ENCODE peak calls at places on chromosomes 13 and 19, in nine cellular contexts. W is BE2C; U is ascending aorta; H is fibroblast of pulmonary artery; X is hypothalamus; G is activated T-cell treated with anti-CD3 and anti-CD28 coated beads for 1 hour; T is activated naive CD8-positive, alpha-beta T cell treated with anti-CD3 and anti-CD28 coated beads, Interleukin-2, amount 50 U/mL, for 24 hours; Q is adrenal gland; I is NCI-H524 treated with DMSO at 0.1 percent for 48 hours. E is an unnamed sample.

GRCh38 chr13:78601886-78602560 is 1.3 kb downstream of the POU4F1 start:
- DNase-seq in I (no peak), U (no peak), T (no peak), W (no peak), H (no peak), G (no peak), Q (no peak), X (no peak), E (no peak)

GRCh38 chr13:80389073-80390038 is 48.4 kb upstream of the SPRY2 start:
- DNase-seq in H (peak), U (no peak), T (no peak), Q (no peak), I (no peak), G (no peak), W (no peak), X (no peak), E (no peak)

GRCh38 chr19:23384858-23385257 is 10.4 kb downstream of the ZNF91 start:
- DNase-seq in U (no peak), X (no peak), T (no peak), W (no peak), I (no peak), G (no peak), Q (no peak), H (no peak), E (no peak)

GRCh38 chr13:96822900-96823299 is 171.4 kb downstream of the OXGR1 start:
- DNase-seq in W (peak), Q (no peak), H (peak), U (no peak), I (no peak), X (no peak), G (no peak), T (no peak), E (no peak)

GRCh38 chr19:37226248-37226647 is 8.2 kb downstream of the ZNF383 start:
- DNase-seq in H (no peak), I (no peak), X (no peak), G (no peak), T (no peak), Q (no peak), U (no peak), W (no peak), E (no peak)

GRCh38 chr13:27770809-27771208 is 21.5 kb upstream of the GSX1 start:
- DNase-seq in U (no peak), H (peak), T (no peak), I (no peak), X (no peak), W (no peak), Q (no peak), G (no peak), E (no peak)

GRCh38 chr13:26929971-26930730 is 169.6 kb upstream of the GPR12 start:
- DNase-seq in Q (peak), X (peak), U (no peak), G (peak), W (peak), T (peak), I (peak), H (peak), E (no peak)

GRCh38 chr19:5775668-5776309 is 8.8 kb downstream of the PRR22 start:
- DNase-seq in W (no peak), G (no peak), X (no peak), U (no peak), I (no peak), T (no peak), Q (no peak), H (peak), E (no peak)

GRCh38 chr19:47374876-47375693 is 26.0 kb downstream of the DHX34 start:
- DNase-seq in G (no peak), H (no peak), T (no peak), W (no peak), U (no peak), I (no peak), Q (no peak), X (no peak), E (no peak)

GRCh38 chr19:30406220-30406944 is 34.2 kb downstream of the ZNF536 start:
- DNase-seq in I (no peak), X (peak), G (no peak), U (no peak), T (no peak), H (no peak), Q (peak), W (peak), E (peak)

GRCh38 chr13:97233499-97233898 is 11.4 kb downstream of the MBNL2 start:
- DNase-seq in U (no peak), W (no peak), I (no peak), T (no peak), Q (no peak), H (no peak), X (no peak), G (no peak), E (no peak)

GRCh38 chr19:48925240-48925843 is 8.2 kb upstream of the DHDH start:
- DNase-seq in I (no peak), W (no peak), H (peak), G (no peak), T (no peak), U (no peak), X (no peak), Q (peak), E (no peak)

GRCh38 chr13:48318714-48319457 is 15.3 kb downstream of the RB1 start:
- DNase-seq in I (no peak), T (peak), H (no peak), Q (no peak), X (no peak), G (no peak), U (no peak), W (no peak), E (no peak)

GRCh38 chr13:53368948-53369347 is 340.3 kb downstream of the OLFM4 start:
- DNase-seq in X (no peak), I (no peak), U (no peak), W (no peak), T (no peak), H (no peak), G (no peak), Q (no peak), E (no peak)

GRCh38 chr13:62357887-62358645 is 942.4 kb upstream of the PCDH20 start:
- DNase-seq in G (no peak), W (peak), Q (no peak), X (no peak), U (no peak), I (no peak), H (peak), T (no peak), E (no peak)

GRCh38 chr13:44868397-44868796 is 120.9 kb downstream of the NUFIP1 start:
- DNase-seq in I (no peak), W (no peak), U (no peak), H (no peak), X (no peak), Q (no peak), G (no peak), T (no peak), E (no peak)

GRCh38 chr19:3053780-3054179 is 8.5 kb downstream of the TLE5 start:
- DNase-seq in W (no peak), Q (no peak), I (no peak), T (no peak), G (no peak), H (no peak), X (no peak), U (no peak), E (no peak)

GRCh38 chr13:94596575-94596971 is 621 bp upstream of the TGDS start:
- DNase-seq in T (no peak), I (no peak), G (no peak), X (no peak), H (no peak), U (no peak), W (no peak), Q (peak), E (no peak)

GRCh38 chr19:35498984-35499383 is 8.7 kb upstream of the KRTDAP start:
- DNase-seq in I (no peak), U (no peak), X (no peak), H (no peak), W (no peak), G (no peak), Q (no peak), T (no peak), E (no peak)

GRCh38 chr19:1383014-1383310 is 745 bp upstream of the NDUFS7 start:
- DNase-seq in Q (no peak), G (no peak), U (no peak), H (no peak), W (no peak), I (no peak), X (no peak), T (no peak), E (no peak)

GRCh38 chr19:17765069-17765618 is 13.9 kb downstream of the FCHO1 start:
- DNase-seq in T (no peak), Q (peak), I (no peak), X (no peak), W (no peak), H (no peak), G (no peak), U (peak), E (peak)

GRCh38 chr13:97307544-97307881 is 85.4 kb downstream of the MBNL2 start:
- DNase-seq in H (no peak), X (no peak), Q (no peak), G (no peak), U (no peak), T (no peak), I (no peak), W (no peak), E (no peak)

GRCh38 chr13:49113526-49114286 is 106.4 kb upstream of the MLNR start:
- DNase-seq in I (no peak), G (no peak), H (peak), X (no peak), Q (no peak), T (no peak), U (no peak), W (no peak), E (no peak)

GRCh38 chr13:32695602-32696250 is 109.5 kb downstream of the PDS5B start:
- DNase-seq in W (no peak), G (no peak), X (no peak), T (no peak), H (peak), Q (no peak), U (no peak), I (no peak), E (no peak)

GRCh38 chr19:57903298-57904174 is 12.9 kb downstream of the ZNF417 start:
- DNase-seq in G (no peak), I (no peak), U (no peak), Q (no peak), W (no peak), X (no peak), T (no peak), H (peak), E (no peak)

GRCh38 chr19:51686171-51686570 is 7.0 kb upstream of the SPACA6 start:
- DNase-seq in I (no peak), G (no peak), T (no peak), H (no peak), W (no peak), Q (peak), U (no peak), X (no peak), E (no peak)

GRCh38 chr13:51729853-51730553 is 74.0 kb downstream of the DHRS12 start:
- DNase-seq in I (no peak), Q (peak), U (peak), X (no peak), G (no peak), H (peak), W (no peak), T (peak), E (no peak)

GRCh38 chr13:97001641-97002040 is 7.4 kb upstream of the OXGR1 start:
- DNase-seq in W (no peak), U (no peak), Q (no peak), T (no peak), G (no peak), H (no peak), X (no peak), I (no peak), E (no peak)

GRCh38 chr13:95716231-95716630 is 39.3 kb downstream of the DNAJC3 start:
- DNase-seq in Q (no peak), W (no peak), U (no peak), G (no peak), H (no peak), I (no peak), X (no peak), T (no peak), E (no peak)

GRCh38 chr13:114130708-114131580 is 1.5 kb downstream of the RASA3 start:
- DNase-seq in W (peak), Q (no peak), U (no peak), G (no peak), T (peak), X (peak), H (peak), I (no peak), E (peak)

GRCh38 chr13:114341003-114341777 is 26.9 kb downstream of the CHAMP1 start:
- DNase-seq in I (no peak), T (no peak), U (no peak), X (no peak), Q (no peak), G (no peak), H (no peak), W (no peak), E (no peak)

GRCh38 chr19:56834564-56835375 is 5.8 kb downstream of the PEG3 start:
- DNase-seq in Q (peak), T (no peak), H (no peak), G (no peak), U (no peak), X (no peak), W (no peak), I (no peak), E (no peak)

GRCh38 chr13:44758595-44759221 is 182.6 kb upstream of the TSC22D1 start:
- DNase-seq in U (no peak), W (no peak), I (no peak), X (no peak), G (no peak), Q (no peak), H (peak), T (peak), E (no peak)